ENCODE peak calls at places on chromosomes 5 and 9, in ten cellular contexts. E, P, H, Z, L, V, Q, U, I and O are unnamed samples.

GRCh38 chr5:5316333-5316732 is 106.1 kb upstream of the ICE1 start:
- DNase-seq in Z (no peak), Q (peak; percentile 41), E (no peak), I (no peak), H (peak; percentile 52), U (no peak), P (no peak), L (no peak), V (no peak), O (no peak)

GRCh38 chr5:54883374-54884194 is 101.8 kb downstream of the ESM1 start:
- DNase-seq in I (no peak), L (peak; percentile 65), V (no peak), H (peak; percentile 63), Q (no peak), P (no peak), E (peak; percentile 56), Z (no peak), U (peak; percentile 50), O (peak; percentile 53)

GRCh38 chr9:22278426-22278825 is 168.2 kb upstream of the DMRTA1 start:
- DNase-seq in Z (no peak), U (no peak), P (no peak), H (peak; percentile 8), V (no peak), E (peak; percentile 14), Q (no peak), L (no peak), I (no peak), O (no peak)

GRCh38 chr5:74316064-74316586 is 324.4 kb downstream of the ENC1 start:
- DNase-seq in H (peak; percentile 91), Q (peak; percentile 91), L (no peak), E (peak; percentile 97), V (peak; percentile 1), P (peak; percentile 97), U (peak; percentile 31), Z (no peak), I (no peak), O (no peak)

GRCh38 chr5:160675988-160676387 is 176.0 kb downstream of the ATP10B start:
- DNase-seq in U (no peak), V (no peak), H (no peak), L (no peak), Q (no peak), P (no peak), E (no peak), Z (peak; percentile 18), I (no peak), O (no peak)

GRCh38 chr5:473344-474192 is 30.6 kb downstream of the EXOC3 start:
- DNase-seq in I (peak; percentile 19), Q (no peak), Z (peak; percentile 87), L (peak; percentile 46), V (no peak), U (no peak), H (peak; percentile 64), P (peak; percentile 13), E (peak; percentile 29), O (peak; percentile 57)

GRCh38 chr9:91515074-91515687 is 91.5 kb upstream of the NFIL3 start:
- DNase-seq in E (no peak), P (peak; percentile 29), H (peak; percentile 80), Z (peak; percentile 87), U (peak; percentile 91), V (no peak), L (peak; percentile 39), I (no peak), Q (peak; percentile 63), O (peak; percentile 55)

GRCh38 chr9:72586388-72587160 is 65.2 kb downstream of the TMC1 start:
- DNase-seq in H (peak; percentile 72), P (no peak), L (peak; percentile 33), V (no peak), Q (peak; percentile 59), U (no peak), E (peak; percentile 85), I (no peak), Z (peak; percentile 91), O (no peak)

GRCh38 chr5:39072915-39073758 is 1.1 kb downstream of the RICTOR start:
- DNase-seq in Z (peak; percentile 85), U (peak; percentile 28), V (peak; percentile 30), L (peak; percentile 37), H (no peak), Q (no peak), E (peak; percentile 60), P (no peak), I (peak; percentile 44), O (no peak)

GRCh38 chr5:393846-394275 is 49.1 kb upstream of the EXOC3 start:
- DNase-seq in H (peak; percentile 56), U (no peak), Z (peak; percentile 73), L (no peak), Q (no peak), I (no peak), P (no peak), V (no peak), E (no peak), O (no peak)

GRCh38 chr5:168219515-168220410 is 71.7 kb upstream of the WWC1 start:
- DNase-seq in Z (peak; percentile 63), V (peak; percentile 42), I (no peak), H (peak; percentile 82), P (peak; percentile 7), L (peak; percentile 42), U (peak; percentile 31), E (peak; percentile 89), Q (peak; percentile 12), O (no peak)

GRCh38 chr5:172160506-172160905 is 27.5 kb downstream of the STK10 start:
- DNase-seq in Z (no peak), I (no peak), Q (no peak), P (no peak), L (no peak), U (no peak), H (no peak), V (no peak), E (no peak), O (no peak)

GRCh38 chr9:137136926-137137607 is 1.9 kb upstream of the GRIN1 start:
- DNase-seq in Z (no peak), I (no peak), V (no peak), H (no peak), L (no peak), U (no peak), P (no peak), E (no peak), Q (no peak), O (no peak)

GRCh38 chr9:113857875-113858274 is 18.2 kb upstream of the ZNF618 start:
- DNase-seq in U (no peak), P (no peak), H (no peak), Z (no peak), E (no peak), Q (no peak), I (no peak), L (no peak), V (no peak), O (no peak)

GRCh38 chr9:71826289-71826688 is 58.0 kb upstream of the CEMIP2 start:
- DNase-seq in P (no peak), U (no peak), Q (no peak), Z (no peak), V (no peak), I (no peak), H (no peak), L (no peak), E (no peak), O (no peak)

GRCh38 chr5:76669245-76669644 is 46.0 kb upstream of the F2RL2 start:
- DNase-seq in Q (no peak), V (no peak), Z (no peak), I (no peak), P (no peak), L (no peak), E (no peak), U (no peak), H (no peak), O (no peak)

GRCh38 chr5:52804978-52805377 is 17.3 kb downstream of the ITGA1 start:
- DNase-seq in U (no peak), L (no peak), E (no peak), I (no peak), V (no peak), H (no peak), Q (no peak), P (no peak), Z (peak; percentile 33), O (no peak)

GRCh38 chr9:114289571-114290481 is 33.1 kb upstream of the ORM1 start:
- DNase-seq in E (no peak), I (no peak), U (peak; percentile 14), Q (no peak), L (peak; percentile 21), H (no peak), P (no peak), Z (no peak), V (no peak), O (peak; percentile 9)

GRCh38 chr5:69276422-69277174 is 41.9 kb downstream of the CDK7 start:
- DNase-seq in E (no peak), P (peak; percentile 37), Z (no peak), U (no peak), H (peak; percentile 53), Q (peak; percentile 54), I (no peak), V (no peak), L (no peak), O (no peak)

GRCh38 chr5:132771559-132771998 is 5.5 kb downstream of the SEPTIN8 start:
- DNase-seq in U (peak; percentile 37), I (no peak), L (peak; percentile 54), P (no peak), H (peak; percentile 68), Q (peak; percentile 46), E (no peak), Z (no peak), V (no peak), O (peak; percentile 68)

GRCh38 chr5:142110046-142110531 is 1.5 kb downstream of the NDFIP1 start:
- DNase-seq in P (no peak), Z (peak; percentile 68), L (peak; percentile 39), V (no peak), E (peak; percentile 36), U (peak; percentile 26), H (peak; percentile 43), Q (no peak), I (no peak), O (peak; percentile 39)

GRCh38 chr5:71974622-71975021 is 132.7 kb upstream of the MAP1B start:
- DNase-seq in P (no peak), L (no peak), E (peak; percentile 55), H (no peak), Q (no peak), U (no peak), V (no peak), I (no peak), Z (no peak), O (no peak)

GRCh38 chr5:139633295-139634027 is 14.7 kb upstream of the CXXC5 start:
- DNase-seq in U (peak; percentile 69), Z (peak; percentile 83), Q (no peak), V (peak; percentile 61), I (peak; percentile 56), H (peak; percentile 84), L (peak; percentile 73), E (peak; percentile 84), P (peak; percentile 66), O (peak; percentile 70)

GRCh38 chr9:109653470-109653869 is 126.5 kb upstream of the PALM2AKAP2 start:
- DNase-seq in Z (no peak), L (no peak), H (no peak), E (no peak), V (no peak), I (no peak), P (no peak), U (no peak), Q (no peak), O (no peak)

GRCh38 chr5:5217371-5217770 is 77.2 kb downstream of the ADAMTS16 start:
- DNase-seq in U (no peak), Z (no peak), P (no peak), I (no peak), H (no peak), Q (no peak), E (no peak), V (no peak), L (no peak), O (no peak)

GRCh38 chr5:144028058-144028457 is 142.4 kb downstream of the YIPF5 start:
- DNase-seq in V (no peak), Q (peak; percentile 65), E (no peak), U (peak; percentile 23), P (no peak), I (no peak), L (no peak), Z (no peak), H (peak; percentile 53), O (no peak)

GRCh38 chr9:83538172-83538889 is at the start of gene FRMD3:
- DNase-seq in L (peak; percentile 56), P (peak; percentile 60), V (no peak), Q (peak; percentile 11), U (peak; percentile 57), Z (no peak), E (peak; percentile 42), H (peak; percentile 87), I (no peak), O (peak; percentile 92)

GRCh38 chr5:181207214-181207959 is 2.4 kb upstream of the TRIM7 start:
- DNase-seq in I (peak; percentile 53), P (no peak), V (peak; percentile 94), Z (peak; percentile 85), H (no peak), Q (peak; percentile 74), L (peak; percentile 87), U (peak; percentile 88), E (peak; percentile 82), O (peak; percentile 86)